ENCODE peak calls at places on chromosomes 13 and 19, in nine cellular contexts. X, J, I, O, Y, B, U, N and P are unnamed samples.

GRCh38 chr13:51935326-51936171 is 73.8 kb downstream of the CCDC70 start:
- DNase-seq in X (no peak), J (peak), I (no peak), O (peak), Y (no peak), B (peak), U (no peak), N (peak), P (peak)

GRCh38 chr13:34458756-34459462 is 483.2 kb upstream of the NBEA start:
- DNase-seq in X (no peak), J (no peak), I (no peak), O (no peak), Y (no peak), B (no peak), U (peak), N (no peak), P (no peak)

GRCh38 chr19:3322199-3322978 is 44.0 kb upstream of the NFIC start:
- DNase-seq in X (no peak), J (no peak), I (no peak), O (no peak), Y (no peak), B (no peak), U (no peak), N (no peak), P (no peak)

GRCh38 chr13:30616927-30617314 is 799 bp upstream of the USPL1 start:
- DNase-seq in X (no peak), J (peak), I (no peak), O (peak), Y (peak), B (peak), U (peak), N (peak), P (peak)

GRCh38 chr19:14577885-14578427 is 4.9 kb upstream of the CLEC17A start:
- DNase-seq in X (no peak), J (no peak), I (no peak), O (no peak), Y (no peak), B (no peak), U (no peak), N (peak), P (no peak)

GRCh38 chr19:3626473-3627350 is at the start of gene CACTIN:
- DNase-seq in X (peak), J (peak), I (peak), O (peak), Y (peak), B (peak), U (peak), N (peak), P (peak)

GRCh38 chr19:20254151-20254550 is 87.1 kb downstream of the ZNF486 start:
- DNase-seq in X (no peak), J (no peak), I (no peak), O (no peak), Y (no peak), B (no peak), U (no peak), N (no peak), P (no peak)

GRCh38 chr13:30224732-30225131 is 82.6 kb downstream of the KATNAL1 start:
- DNase-seq in X (no peak), J (peak), I (no peak), O (no peak), Y (peak), B (peak), U (no peak), N (no peak), P (peak)

GRCh38 chr19:42140125-42140754 is 8.0 kb upstream of the POU2F2 start:
- DNase-seq in X (peak), J (no peak), I (peak), O (peak), Y (peak), B (peak), U (peak), N (peak), P (peak)

GRCh38 chr19:47284324-47284899 is 9.7 kb downstream of the INAFM1 start:
- DNase-seq in X (no peak), J (peak), I (no peak), O (no peak), Y (peak), B (peak), U (no peak), N (peak), P (peak)

GRCh38 chr13:41542281-41542680 is 84.9 kb downstream of the RGCC start:
- DNase-seq in X (no peak), J (no peak), I (no peak), O (no peak), Y (no peak), B (no peak), U (no peak), N (no peak), P (no peak)

GRCh38 chr13:101242720-101243119 is 173.6 kb downstream of the NALCN start:
- DNase-seq in X (no peak), J (peak), I (no peak), O (no peak), Y (no peak), B (peak), U (no peak), N (no peak), P (peak)

GRCh38 chr13:109412232-109412935 is 374.0 kb downstream of the IRS2 start:
- DNase-seq in X (peak), J (peak), I (peak), O (peak), Y (peak), B (no peak), U (peak), N (peak), P (peak)

GRCh38 chr13:98349731-98350305 is 172.7 kb upstream of the RNF113B start:
- DNase-seq in X (no peak), J (no peak), I (no peak), O (peak), Y (no peak), B (no peak), U (no peak), N (peak), P (no peak)

GRCh38 chr13:111912991-111913781 is 153.8 kb upstream of the SOX1 start:
- DNase-seq in X (no peak), J (no peak), I (peak), O (no peak), Y (no peak), B (no peak), U (no peak), N (no peak), P (no peak)

GRCh38 chr13:110617326-110618072 is 2.2 kb downstream of the NAXD start:
- DNase-seq in X (no peak), J (no peak), I (no peak), O (peak), Y (peak), B (peak), U (no peak), N (peak), P (peak)

GRCh38 chr13:84648069-84648640 is 765.9 kb upstream of the SLITRK1 start:
- DNase-seq in X (no peak), J (no peak), I (no peak), O (no peak), Y (no peak), B (peak), U (no peak), N (no peak), P (peak)
- TF ChIP-seq CTCF in X (no peak), J (peak), I (peak), O (no peak), Y (no peak), B (no peak), U (peak), N (no peak), P (peak)

GRCh38 chr19:34370117-34370516 is 5.1 kb downstream of the GPI start:
- DNase-seq in X (no peak), J (no peak), I (no peak), O (no peak), Y (no peak), B (no peak), U (no peak), N (no peak), P (no peak)
- TF ChIP-seq CTCF in X (no peak), J (no peak), I (no peak), O (no peak), Y (no peak), B (no peak), U (no peak), N (no peak), P (no peak)

DNA sequence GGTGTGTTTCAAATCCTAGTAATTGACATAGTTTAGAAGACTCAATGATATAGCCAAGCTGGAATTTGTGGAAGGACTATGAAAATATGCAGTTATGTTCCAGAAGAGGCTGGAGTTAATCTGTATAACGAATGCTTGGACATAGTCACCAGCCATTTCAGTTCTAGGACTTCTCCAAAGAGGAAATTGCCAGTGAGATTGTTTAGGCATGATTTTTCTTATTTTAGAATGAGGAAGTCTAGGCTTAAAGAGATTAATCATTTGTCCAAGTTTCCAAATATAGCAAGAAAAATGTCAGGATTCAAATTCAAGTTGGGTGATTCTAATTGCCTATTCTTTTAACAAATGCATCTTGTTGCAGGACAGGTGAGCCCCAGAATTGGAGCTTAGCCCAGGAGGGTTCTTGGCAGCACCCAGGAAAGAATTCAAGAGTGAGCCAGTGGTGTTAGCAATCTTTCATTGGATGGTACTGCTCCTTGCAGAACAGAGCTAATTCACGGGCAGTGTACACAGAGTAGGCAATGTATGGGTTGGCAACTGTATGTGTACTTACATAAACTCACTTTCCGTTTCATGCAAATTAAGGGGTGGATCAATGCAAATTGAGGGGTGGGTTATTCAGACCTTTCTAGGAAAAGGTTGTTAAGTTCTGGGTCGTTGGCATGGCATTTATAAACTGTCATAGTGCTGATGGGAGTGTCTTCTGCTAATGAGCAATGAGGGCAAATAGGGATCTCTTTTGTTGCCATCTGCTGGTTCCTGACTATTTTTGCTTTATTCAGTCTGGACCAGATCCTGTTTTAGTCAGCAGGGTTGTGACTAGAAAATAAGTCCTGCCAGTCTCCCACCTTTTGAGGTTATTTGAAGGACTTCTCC is 763.2 kb upstream of the SLITRK1 start:
- DNase-seq in X (no peak), J (no peak), I (no peak), O (no peak), Y (peak), B (peak), U (no peak), N (no peak), P (peak)
- TF ChIP-seq CTCF in X (no peak), J (no peak), I (no peak), O (no peak), Y (no peak), B (no peak), U (no peak), N (no peak), P (no peak)

DNA sequence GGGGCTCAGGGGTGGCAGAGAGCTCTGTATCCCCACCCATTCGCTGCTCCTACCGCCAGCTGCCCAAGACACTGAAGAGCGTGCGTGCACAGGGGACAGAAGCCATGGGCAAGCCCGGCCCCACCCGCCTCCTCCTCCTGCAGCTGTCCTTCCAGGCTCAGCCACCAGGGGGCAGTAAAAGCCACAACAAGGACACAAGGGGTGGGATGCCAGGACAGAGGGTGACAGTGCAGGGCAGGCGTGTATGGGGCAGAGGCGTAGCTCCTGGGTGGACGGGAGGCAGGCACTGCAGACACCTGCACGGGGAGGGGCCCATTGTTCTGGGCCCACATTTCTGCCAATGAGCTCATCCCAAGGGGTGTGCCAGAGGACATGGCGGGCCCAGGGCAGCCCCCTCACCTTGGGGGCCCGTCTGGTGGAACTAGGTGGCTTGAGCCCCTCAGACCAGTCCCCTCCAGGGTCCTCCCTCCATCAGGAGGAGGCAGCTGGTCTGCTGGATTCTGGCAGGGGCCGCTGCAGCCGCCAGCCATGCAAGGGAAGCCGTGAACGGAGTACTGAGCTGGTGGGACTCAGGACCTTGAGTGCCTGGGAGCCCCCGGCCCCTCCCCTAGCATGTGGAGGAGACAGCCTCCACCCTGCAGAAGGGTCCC is 61.2 kb downstream of the MLLT1 start:
- DNase-seq in X (peak), J (peak), I (peak), O (peak), Y (peak), B (peak), U (peak), N (peak), P (peak)
- TF ChIP-seq CTCF in X (peak), J (peak), I (peak), O (peak), Y (peak), B (peak), U (peak), N (peak), P (peak)

DNA sequence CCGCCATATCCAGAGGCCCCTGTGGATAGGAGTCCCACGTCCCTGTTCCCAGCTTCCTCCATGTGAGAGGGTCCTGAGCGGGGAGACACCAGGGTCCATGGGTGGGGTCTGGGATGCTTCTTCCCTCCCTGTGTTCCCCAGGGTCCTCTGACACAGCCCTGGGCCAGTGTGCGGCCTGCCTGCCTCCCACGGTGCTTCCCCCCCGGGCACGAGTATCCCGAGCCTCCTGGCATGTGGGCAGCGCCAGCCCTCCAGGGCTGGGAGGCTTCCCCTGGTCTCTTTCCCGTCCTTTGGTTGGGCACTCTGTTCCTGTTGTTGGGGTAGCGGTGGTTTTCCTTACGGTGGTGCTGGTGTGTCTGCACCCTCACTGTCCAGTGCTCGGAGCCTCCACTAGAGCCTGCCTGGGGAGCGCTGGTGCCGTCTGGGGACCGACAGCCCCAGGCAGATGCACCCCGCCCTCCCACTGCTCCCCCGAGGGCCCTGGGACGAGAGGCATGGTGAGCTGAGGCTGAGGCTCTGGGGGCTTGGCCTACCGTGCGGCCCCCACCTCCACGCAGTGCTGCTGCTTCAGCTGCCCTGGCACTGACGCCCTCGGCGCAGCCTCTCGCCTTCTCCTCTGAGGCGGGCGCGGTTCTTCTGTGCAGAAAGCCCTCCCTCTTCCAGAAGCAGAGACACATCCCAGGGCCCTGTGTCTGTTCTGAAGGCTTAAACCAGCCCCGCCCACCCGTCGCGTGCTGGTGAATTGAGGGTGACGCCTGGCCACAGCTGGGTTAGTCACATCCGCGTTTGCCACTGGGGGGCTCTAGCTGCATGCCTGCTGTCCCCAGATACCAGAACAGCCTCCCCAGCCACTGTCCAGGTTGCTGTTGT is 27.9 kb downstream of the PLEKHJ1 start:
- DNase-seq in X (peak), J (no peak), I (no peak), O (peak), Y (peak), B (peak), U (peak), N (peak), P (peak)
- TF ChIP-seq CTCF in X (no peak), J (no peak), I (no peak), O (no peak), Y (no peak), B (no peak), U (peak), N (peak), P (peak)

GRCh38 chr19:56094449-56094848 is 26.6 kb downstream of the ZNF787 start:
- DNase-seq in X (no peak), J (no peak), I (no peak), O (no peak), Y (no peak), B (no peak), U (no peak), N (no peak), P (no peak)
- TF ChIP-seq CTCF in X (no peak), J (no peak), I (no peak), O (no peak), Y (no peak), B (no peak), U (no peak), N (no peak), P (no peak)

GRCh38 chr13:80923907-80924306 is 583.0 kb upstream of the SPRY2 start:
- DNase-seq in X (no peak), J (no peak), I (no peak), O (no peak), Y (no peak), B (peak), U (no peak), N (peak), P (peak)
- TF ChIP-seq CTCF in X (no peak), J (no peak), I (peak), O (no peak), Y (no peak), B (peak), U (peak), N (peak), P (peak)